ENCODE peak calls at places on chromosomes 12 and 14, in five cellular contexts. One of them, this sample, is unnamed.

GRCh38 chr12:104520242-104520900 is 63.6 kb downstream of the CHST11 start:
- DNase-seq in HepG2: no peak
- DNase-seq in WTC11: no peak
- DNase-seq in GM12878: peak
- DNase-seq in A549: no peak
- DNase-seq in this sample: no peak

GRCh38 chr14:85508863-85509262 is 21.1 kb upstream of the FLRT2 start:
- DNase-seq in HepG2: no peak
- DNase-seq in GM12878: no peak
- DNase-seq in WTC11: no peak
- DNase-seq in A549: no peak
- DNase-seq in this sample: no peak

GRCh38 chr12:61018571-61018970 is 1241.6 kb upstream of the USP15 start:
- DNase-seq in WTC11: no peak
- DNase-seq in A549: no peak
- DNase-seq in GM12878: no peak
- DNase-seq in HepG2: no peak
- DNase-seq in this sample: no peak

GRCh38 chr12:144650-145284 is 69.2 kb downstream of the SLC6A12 start:
- DNase-seq in HepG2: no peak
- DNase-seq in A549: no peak
- DNase-seq in WTC11: no peak
- DNase-seq in GM12878: no peak
- DNase-seq in this sample: no peak

GRCh38 chr14:65263161-65263788 is 149.3 kb upstream of the FUT8 start:
- DNase-seq in HepG2: no peak
- DNase-seq in GM12878: no peak
- DNase-seq in A549: no peak
- DNase-seq in WTC11: no peak
- DNase-seq in this sample: no peak

GRCh38 chr12:67697443-67697842 is 48.9 kb downstream of the DYRK2 start:
- DNase-seq in WTC11: no peak
- DNase-seq in GM12878: no peak
- DNase-seq in HepG2: no peak
- DNase-seq in A549: no peak
- DNase-seq in this sample: no peak

GRCh38 chr14:74980398-74980745 is 22.3 kb upstream of the EIF2B2 start:
- DNase-seq in HepG2: no peak
- DNase-seq in A549: no peak
- DNase-seq in WTC11: no peak
- DNase-seq in GM12878: no peak
- DNase-seq in this sample: no peak

GRCh38 chr14:74251546-74252030 is 12.3 kb downstream of the VSX2 start:
- DNase-seq in WTC11: peak
- DNase-seq in GM12878: peak
- DNase-seq in A549: peak
- DNase-seq in HepG2: peak
- DNase-seq in this sample: peak

GRCh38 chr12:98896938-98897337 is 251.8 kb downstream of the APAF1 start:
- DNase-seq in WTC11: peak
- DNase-seq in HepG2: no peak
- DNase-seq in A549: no peak
- DNase-seq in GM12878: no peak
- DNase-seq in this sample: no peak

GRCh38 chr12:111451649-111452129 is 46.0 kb downstream of the SH2B3 start:
- DNase-seq in GM12878: no peak
- DNase-seq in A549: peak
- DNase-seq in WTC11: no peak
- DNase-seq in HepG2: peak
- DNase-seq in this sample: peak

GRCh38 chr12:64025174-64025958 is 180.9 kb downstream of the SRGAP1 start:
- DNase-seq in WTC11: no peak
- DNase-seq in A549: no peak
- DNase-seq in HepG2: no peak
- DNase-seq in GM12878: no peak
- DNase-seq in this sample: no peak

GRCh38 chr14:81435578-81436295 is 35.6 kb upstream of the STON2 start:
- DNase-seq in GM12878: no peak
- DNase-seq in A549: peak
- DNase-seq in WTC11: peak
- DNase-seq in HepG2: peak
- DNase-seq in this sample: peak
- TF ChIP-seq ESRRA in GM12878: no peak
- TF ChIP-seq ESRRA in A549: no peak
- TF ChIP-seq ESRRA in WTC11: no peak
- TF ChIP-seq ESRRA in HepG2: no peak
- TF ChIP-seq ESRRA in this sample: no peak

DNA sequence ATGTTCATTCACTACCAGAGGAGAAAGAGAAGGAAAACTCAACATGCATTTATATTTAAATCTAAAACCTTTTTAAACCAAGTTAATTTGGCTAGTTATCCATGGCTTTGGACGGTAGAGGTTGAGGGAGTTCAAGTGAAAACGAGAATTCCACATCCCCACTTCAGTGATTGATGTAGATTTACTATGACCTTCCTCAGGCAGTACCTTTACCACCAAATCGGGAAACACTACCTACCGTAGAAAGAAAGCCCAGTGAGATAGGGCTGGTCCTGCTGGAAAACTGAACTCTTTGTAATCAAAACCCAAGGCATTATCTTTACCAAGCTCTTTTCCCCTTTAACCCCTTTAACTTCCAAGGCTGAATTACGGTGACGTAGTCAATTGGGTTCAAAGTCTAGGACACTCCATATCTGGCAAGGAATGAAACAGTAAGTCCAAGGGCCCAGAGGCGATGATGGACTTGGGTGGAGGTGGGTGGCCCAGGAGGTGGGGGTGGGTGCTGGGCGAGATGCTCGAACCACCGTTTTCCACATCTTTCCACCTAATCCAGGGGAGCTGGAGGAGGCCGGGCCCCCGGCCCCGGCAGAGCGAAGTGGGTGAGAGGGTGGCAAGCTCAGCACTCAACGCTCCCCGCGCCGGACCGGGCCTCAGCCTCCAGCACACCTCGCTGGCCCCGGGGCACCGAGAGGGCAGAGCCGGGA is 618 bp downstream of the SEC23A start:
- DNase-seq in A549: peak
- DNase-seq in WTC11: no peak
- DNase-seq in HepG2: peak
- DNase-seq in GM12878: no peak
- DNase-seq in this sample: no peak
- TF ChIP-seq ESRRA in A549: no peak
- TF ChIP-seq ESRRA in WTC11: no peak
- TF ChIP-seq ESRRA in HepG2: no peak
- TF ChIP-seq ESRRA in GM12878: no peak
- TF ChIP-seq ESRRA in this sample: no peak

GRCh38 chr12:54376596-54377468 is 7.7 kb downstream of the ZNF385A start:
- DNase-seq in A549: no peak
- DNase-seq in GM12878: no peak
- DNase-seq in HepG2: no peak
- DNase-seq in WTC11: no peak
- DNase-seq in this sample: peak

GRCh38 chr12:54377797-54378515 is 6.6 kb downstream of the ZNF385A start:
- DNase-seq in WTC11: no peak
- DNase-seq in GM12878: no peak
- DNase-seq in A549: no peak
- DNase-seq in HepG2: no peak
- DNase-seq in this sample: no peak

GRCh38 chr12:54381136-54381535 is 3.4 kb downstream of the ZNF385A start:
- DNase-seq in HepG2: no peak
- DNase-seq in WTC11: no peak
- DNase-seq in A549: no peak
- DNase-seq in GM12878: no peak
- DNase-seq in this sample: no peak

GRCh38 chr12:54379401-54380201 is 4.9 kb downstream of the ZNF385A start:
- DNase-seq in WTC11: peak
- DNase-seq in A549: peak
- DNase-seq in GM12878: no peak
- DNase-seq in HepG2: peak
- DNase-seq in this sample: peak

DNA sequence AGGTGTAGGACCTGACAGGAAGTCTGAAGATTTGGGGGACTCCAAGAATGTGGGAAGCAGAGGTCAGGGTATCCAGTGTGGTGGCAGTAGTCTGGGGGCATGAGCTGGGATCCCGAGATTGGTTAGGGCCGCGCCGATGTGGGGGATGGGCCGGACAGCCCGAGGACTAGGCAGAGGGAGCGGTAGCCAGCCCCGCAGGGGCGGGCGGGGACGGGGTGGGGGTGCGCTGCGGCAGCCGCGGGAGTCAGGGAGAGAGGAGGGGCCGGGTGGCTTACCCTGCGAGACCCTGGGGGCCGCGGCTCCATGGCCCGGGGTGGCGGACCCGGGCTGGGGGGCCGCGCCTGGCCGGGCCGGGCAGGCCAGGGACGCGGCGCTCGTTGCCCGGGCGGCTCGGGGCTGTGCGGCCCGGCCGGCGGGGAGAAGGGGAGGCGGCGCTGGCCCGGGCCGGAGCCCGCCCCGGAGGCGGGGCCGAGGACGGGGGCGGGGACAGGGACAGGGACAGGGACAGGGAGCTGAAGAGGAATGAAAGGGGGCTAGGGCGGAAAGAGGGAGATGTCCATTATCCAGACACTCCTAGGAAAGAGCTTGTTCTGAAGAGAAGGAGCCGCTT is 5.6 kb downstream of the ZNF385A start:
- DNase-seq in GM12878: no peak
- DNase-seq in WTC11: peak
- DNase-seq in A549: peak
- DNase-seq in HepG2: peak
- DNase-seq in this sample: peak
- TF ChIP-seq ESRRA in GM12878: no peak
- TF ChIP-seq ESRRA in WTC11: no peak
- TF ChIP-seq ESRRA in A549: no peak
- TF ChIP-seq ESRRA in HepG2: no peak
- TF ChIP-seq ESRRA in this sample: no peak

GRCh38 chr12:52141306-52141705 is 50.5 kb downstream of the KRT80 start:
- DNase-seq in GM12878: no peak
- DNase-seq in HepG2: no peak
- DNase-seq in WTC11: no peak
- DNase-seq in A549: no peak
- DNase-seq in this sample: peak
- TF ChIP-seq ESRRA in GM12878: no peak
- TF ChIP-seq ESRRA in HepG2: no peak
- TF ChIP-seq ESRRA in WTC11: no peak
- TF ChIP-seq ESRRA in A549: no peak
- TF ChIP-seq ESRRA in this sample: no peak

This sample was measured in K562.